ENCODE peak calls at places on chromosomes 4 and X, in nine cellular contexts. One of them, this sample, is unnamed.

GRCh38 chr4:14335872-14336271 is 666.4 kb upstream of the CPEB2 start:
- DNase-seq in CD8-positive, alpha-beta T cell: no peak
- DNase-seq in tibial artery: no peak
- DNase-seq in fibroblast of lung: no peak
- DNase-seq in left ventricle myocardium inferior: no peak
- DNase-seq in GM23338: no peak
- DNase-seq in right lobe of liver: no peak
- DNase-seq in ascending aorta: no peak
- DNase-seq in cardiac muscle cell: no peak
- DNase-seq in this sample: no peak

GRCh38 chr4:25022741-25023140 is 8.0 kb downstream of the LGI2 start:
- DNase-seq in CD8-positive, alpha-beta T cell: no peak
- DNase-seq in tibial artery: no peak
- DNase-seq in fibroblast of lung: no peak
- DNase-seq in left ventricle myocardium inferior: no peak
- DNase-seq in GM23338: no peak
- DNase-seq in right lobe of liver: no peak
- DNase-seq in ascending aorta: no peak
- DNase-seq in cardiac muscle cell: no peak
- DNase-seq in this sample: no peak

GRCh38 chr4:167555338-167556022 is 321.2 kb upstream of the SPOCK3 start:
- DNase-seq in CD8-positive, alpha-beta T cell: no peak
- DNase-seq in tibial artery: no peak
- DNase-seq in fibroblast of lung: no peak
- DNase-seq in left ventricle myocardium inferior: no peak
- DNase-seq in GM23338: no peak
- DNase-seq in right lobe of liver: no peak
- DNase-seq in ascending aorta: no peak
- DNase-seq in cardiac muscle cell: no peak
- DNase-seq in this sample: no peak

GRCh38 chrX:133045986-133046385 is 50.9 kb downstream of the USP26 start:
- DNase-seq in CD8-positive, alpha-beta T cell: no peak
- DNase-seq in tibial artery: no peak
- DNase-seq in fibroblast of lung: peak
- DNase-seq in left ventricle myocardium inferior: no peak
- DNase-seq in GM23338: peak
- DNase-seq in right lobe of liver: no peak
- DNase-seq in ascending aorta: no peak
- DNase-seq in cardiac muscle cell: peak
- DNase-seq in this sample: no peak

GRCh38 chrX:100658936-100659335 is 14.9 kb downstream of the SRPX2 start:
- DNase-seq in CD8-positive, alpha-beta T cell: no peak
- DNase-seq in tibial artery: no peak
- DNase-seq in fibroblast of lung: peak
- DNase-seq in left ventricle myocardium inferior: no peak
- DNase-seq in GM23338: no peak
- DNase-seq in right lobe of liver: no peak
- DNase-seq in ascending aorta: no peak
- DNase-seq in cardiac muscle cell: no peak
- DNase-seq in this sample: no peak

GRCh38 chrX:78517124-78517523 is 142.0 kb downstream of the RTL3 start:
- DNase-seq in CD8-positive, alpha-beta T cell: peak
- DNase-seq in tibial artery: no peak
- DNase-seq in fibroblast of lung: no peak
- DNase-seq in left ventricle myocardium inferior: no peak
- DNase-seq in GM23338: no peak
- DNase-seq in right lobe of liver: no peak
- DNase-seq in ascending aorta: no peak
- DNase-seq in cardiac muscle cell: no peak
- DNase-seq in this sample: no peak

GRCh38 chr4:67570537-67570936 is 12.0 kb downstream of the STAP1 start:
- DNase-seq in CD8-positive, alpha-beta T cell: no peak
- DNase-seq in tibial artery: no peak
- DNase-seq in fibroblast of lung: no peak
- DNase-seq in left ventricle myocardium inferior: no peak
- DNase-seq in GM23338: no peak
- DNase-seq in right lobe of liver: no peak
- DNase-seq in ascending aorta: no peak
- DNase-seq in cardiac muscle cell: no peak
- DNase-seq in this sample: no peak

GRCh38 chr4:109548655-109549054 is 11.4 kb upstream of the MCUB start:
- DNase-seq in CD8-positive, alpha-beta T cell: no peak
- DNase-seq in tibial artery: peak
- DNase-seq in fibroblast of lung: peak
- DNase-seq in left ventricle myocardium inferior: no peak
- DNase-seq in GM23338: no peak
- DNase-seq in right lobe of liver: no peak
- DNase-seq in ascending aorta: no peak
- DNase-seq in cardiac muscle cell: no peak
- DNase-seq in this sample: no peak

GRCh38 chr4:105158837-105159236 is 12.2 kb downstream of the TET2 start:
- DNase-seq in CD8-positive, alpha-beta T cell: no peak
- DNase-seq in tibial artery: peak
- DNase-seq in fibroblast of lung: peak
- DNase-seq in left ventricle myocardium inferior: no peak
- DNase-seq in GM23338: peak
- DNase-seq in right lobe of liver: peak
- DNase-seq in ascending aorta: no peak
- DNase-seq in cardiac muscle cell: no peak
- DNase-seq in this sample: peak

GRCh38 chrX:119784747-119785446 is 6.5 kb downstream of the RPL39 start:
- DNase-seq in CD8-positive, alpha-beta T cell: peak
- DNase-seq in tibial artery: no peak
- DNase-seq in fibroblast of lung: peak
- DNase-seq in left ventricle myocardium inferior: no peak
- DNase-seq in GM23338: peak
- DNase-seq in right lobe of liver: no peak
- DNase-seq in ascending aorta: no peak
- DNase-seq in cardiac muscle cell: no peak
- DNase-seq in this sample: peak

GRCh38 chrX:74234829-74235228 is 69.2 kb upstream of the ZCCHC13 start:
- DNase-seq in CD8-positive, alpha-beta T cell: no peak
- DNase-seq in tibial artery: no peak
- DNase-seq in fibroblast of lung: no peak
- DNase-seq in left ventricle myocardium inferior: no peak
- DNase-seq in GM23338: no peak
- DNase-seq in right lobe of liver: no peak
- DNase-seq in ascending aorta: no peak
- DNase-seq in cardiac muscle cell: no peak
- DNase-seq in this sample: no peak

GRCh38 chr4:8050555-8051206 is 107.9 kb downstream of the ABLIM2 start:
- DNase-seq in CD8-positive, alpha-beta T cell: no peak
- DNase-seq in tibial artery: peak
- DNase-seq in fibroblast of lung: peak
- DNase-seq in left ventricle myocardium inferior: peak
- DNase-seq in GM23338: peak
- DNase-seq in right lobe of liver: peak
- DNase-seq in ascending aorta: no peak
- DNase-seq in cardiac muscle cell: peak
- DNase-seq in this sample: peak

GRCh38 chrX:119694601-119695534 is 1.9 kb upstream of the SEPTIN6 start:
- DNase-seq in CD8-positive, alpha-beta T cell: no peak
- DNase-seq in tibial artery: no peak
- DNase-seq in fibroblast of lung: no peak
- DNase-seq in left ventricle myocardium inferior: no peak
- DNase-seq in GM23338: peak
- DNase-seq in right lobe of liver: no peak
- DNase-seq in ascending aorta: no peak
- DNase-seq in cardiac muscle cell: no peak
- DNase-seq in this sample: no peak

GRCh38 chr4:87442889-87443288 is 20.5 kb downstream of the NUDT9 start:
- DNase-seq in CD8-positive, alpha-beta T cell: no peak
- DNase-seq in tibial artery: no peak
- DNase-seq in fibroblast of lung: no peak
- DNase-seq in left ventricle myocardium inferior: no peak
- DNase-seq in GM23338: no peak
- DNase-seq in right lobe of liver: no peak
- DNase-seq in ascending aorta: no peak
- DNase-seq in cardiac muscle cell: no peak
- DNase-seq in this sample: no peak

GRCh38 chr4:154125340-154125739 is 336.5 kb upstream of the SFRP2 start:
- DNase-seq in CD8-positive, alpha-beta T cell: no peak
- DNase-seq in tibial artery: no peak
- DNase-seq in fibroblast of lung: no peak
- DNase-seq in left ventricle myocardium inferior: no peak
- DNase-seq in GM23338: no peak
- DNase-seq in right lobe of liver: no peak
- DNase-seq in ascending aorta: no peak
- DNase-seq in cardiac muscle cell: no peak
- DNase-seq in this sample: no peak

GRCh38 chrX:44344687-44345086 is 1.2 kb upstream of the EFHC2 start:
- DNase-seq in CD8-positive, alpha-beta T cell: no peak
- DNase-seq in tibial artery: no peak
- DNase-seq in fibroblast of lung: no peak
- DNase-seq in left ventricle myocardium inferior: no peak
- DNase-seq in GM23338: no peak
- DNase-seq in right lobe of liver: no peak
- DNase-seq in ascending aorta: no peak
- DNase-seq in cardiac muscle cell: no peak
- DNase-seq in this sample: no peak

GRCh38 chr4:88382621-88383020 is 4.0 kb downstream of the HERC6 start:
- DNase-seq in CD8-positive, alpha-beta T cell: peak
- DNase-seq in tibial artery: no peak
- DNase-seq in fibroblast of lung: no peak
- DNase-seq in left ventricle myocardium inferior: no peak
- DNase-seq in GM23338: no peak
- DNase-seq in right lobe of liver: no peak
- DNase-seq in ascending aorta: no peak
- DNase-seq in cardiac muscle cell: no peak
- DNase-seq in this sample: no peak

GRCh38 chrX:110965409-110965808 is 130.6 kb upstream of the PAK3 start:
- DNase-seq in CD8-positive, alpha-beta T cell: no peak
- DNase-seq in tibial artery: no peak
- DNase-seq in fibroblast of lung: no peak
- DNase-seq in left ventricle myocardium inferior: no peak
- DNase-seq in GM23338: no peak
- DNase-seq in right lobe of liver: no peak
- DNase-seq in ascending aorta: no peak
- DNase-seq in cardiac muscle cell: no peak
- DNase-seq in this sample: no peak

GRCh38 chrX:16445166-16445752 is 204.7 kb upstream of the S100G start:
- DNase-seq in CD8-positive, alpha-beta T cell: peak
- DNase-seq in tibial artery: no peak
- DNase-seq in fibroblast of lung: peak
- DNase-seq in left ventricle myocardium inferior: no peak
- DNase-seq in GM23338: peak
- DNase-seq in right lobe of liver: no peak
- DNase-seq in ascending aorta: no peak
- DNase-seq in cardiac muscle cell: peak
- DNase-seq in this sample: no peak

GRCh38 chr4:8916251-8916913 is 44.7 kb upstream of the HMX1 start:
- DNase-seq in CD8-positive, alpha-beta T cell: no peak
- DNase-seq in tibial artery: peak
- DNase-seq in fibroblast of lung: no peak
- DNase-seq in left ventricle myocardium inferior: no peak
- DNase-seq in GM23338: no peak
- DNase-seq in right lobe of liver: peak
- DNase-seq in ascending aorta: no peak
- DNase-seq in cardiac muscle cell: no peak
- DNase-seq in this sample: no peak

DNA sequence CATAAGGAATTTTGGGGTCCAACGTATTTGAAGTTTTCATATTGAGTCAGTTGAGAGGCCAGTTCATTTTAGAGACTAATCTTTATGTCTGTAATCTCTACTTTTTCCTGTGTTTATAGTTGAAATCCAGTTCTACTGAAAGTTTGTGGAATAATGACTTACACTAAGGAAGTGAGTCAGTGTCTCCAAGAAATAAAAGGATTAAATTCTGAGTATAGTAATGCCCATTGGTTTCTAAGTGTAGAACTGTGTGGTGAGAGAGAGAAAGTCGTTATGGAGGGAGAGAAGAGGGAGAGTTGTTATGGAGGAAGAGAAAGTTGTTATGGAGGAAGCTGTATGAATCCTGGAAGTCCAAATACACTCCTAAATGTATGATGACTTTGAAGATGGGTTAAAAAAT is 264.6 kb upstream of the HAND2 start:
- DNase-seq in CD8-positive, alpha-beta T cell: no peak
- DNase-seq in tibial artery: no peak
- DNase-seq in fibroblast of lung: peak
- DNase-seq in left ventricle myocardium inferior: no peak
- DNase-seq in GM23338: no peak
- DNase-seq in right lobe of liver: no peak
- DNase-seq in ascending aorta: no peak
- DNase-seq in cardiac muscle cell: no peak
- DNase-seq in this sample: no peak
- H3K4me3 ChIP-seq in CD8-positive, alpha-beta T cell: no peak
- H3K4me3 ChIP-seq in tibial artery: no peak
- H3K4me3 ChIP-seq in fibroblast of lung: no peak
- H3K4me3 ChIP-seq in left ventricle myocardium inferior: no peak
- H3K4me3 ChIP-seq in GM23338: no peak
- H3K4me3 ChIP-seq in right lobe of liver: no peak
- H3K4me3 ChIP-seq in ascending aorta: no peak
- H3K4me3 ChIP-seq in cardiac muscle cell: no peak
- H3K4me3 ChIP-seq in this sample: no peak

GRCh38 chr4:41418444-41418843 is 119.5 kb upstream of the LIMCH1 start:
- DNase-seq in CD8-positive, alpha-beta T cell: no peak
- DNase-seq in tibial artery: peak
- DNase-seq in fibroblast of lung: peak
- DNase-seq in left ventricle myocardium inferior: peak
- DNase-seq in GM23338: peak
- DNase-seq in right lobe of liver: no peak
- DNase-seq in ascending aorta: peak
- DNase-seq in cardiac muscle cell: peak
- DNase-seq in this sample: no peak
- H3K27ac ChIP-seq in CD8-positive, alpha-beta T cell: no peak
- H3K27ac ChIP-seq in tibial artery: peak
- H3K27ac ChIP-seq in fibroblast of lung: no peak
- H3K27ac ChIP-seq in left ventricle myocardium inferior: peak
- H3K27ac ChIP-seq in GM23338: no peak
- H3K27ac ChIP-seq in right lobe of liver: no peak
- H3K27ac ChIP-seq in ascending aorta: peak
- H3K27ac ChIP-seq in cardiac muscle cell: no peak
- H3K27ac ChIP-seq in this sample: peak

DNA sequence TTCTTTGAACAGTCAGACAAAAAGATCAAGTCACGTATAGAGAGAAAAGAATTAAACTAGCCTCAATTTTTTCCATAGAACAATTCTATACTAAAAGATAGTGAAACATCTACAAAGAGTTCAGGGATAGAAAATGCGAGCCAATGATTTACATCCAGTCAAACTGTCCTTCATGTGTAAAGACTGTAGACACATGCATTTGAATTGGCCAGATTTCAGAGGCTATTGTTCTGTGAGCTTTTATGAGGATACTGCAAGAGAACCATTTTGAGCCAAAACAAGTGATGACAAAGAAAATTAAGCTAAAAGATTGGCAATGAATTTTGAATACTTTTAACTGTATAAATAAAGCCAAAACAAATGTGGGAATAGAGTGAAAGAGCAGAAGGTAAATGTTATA is 1230.3 kb downstream of the RPA4 start:
- DNase-seq in CD8-positive, alpha-beta T cell: no peak
- DNase-seq in tibial artery: no peak
- DNase-seq in fibroblast of lung: no peak
- DNase-seq in left ventricle myocardium inferior: no peak
- DNase-seq in GM23338: no peak
- DNase-seq in right lobe of liver: no peak
- DNase-seq in ascending aorta: no peak
- DNase-seq in cardiac muscle cell: no peak
- DNase-seq in this sample: no peak
- H3K4me3 ChIP-seq in CD8-positive, alpha-beta T cell: no peak
- H3K4me3 ChIP-seq in tibial artery: no peak
- H3K4me3 ChIP-seq in fibroblast of lung: no peak
- H3K4me3 ChIP-seq in left ventricle myocardium inferior: no peak
- H3K4me3 ChIP-seq in GM23338: no peak
- H3K4me3 ChIP-seq in right lobe of liver: no peak
- H3K4me3 ChIP-seq in ascending aorta: no peak
- H3K4me3 ChIP-seq in cardiac muscle cell: no peak
- H3K4me3 ChIP-seq in this sample: no peak

GRCh38 chrX:9604111-9604907 is 139.5 kb downstream of the TBL1X start:
- DNase-seq in CD8-positive, alpha-beta T cell: no peak
- DNase-seq in tibial artery: peak
- DNase-seq in fibroblast of lung: no peak
- DNase-seq in left ventricle myocardium inferior: peak
- DNase-seq in GM23338: no peak
- DNase-seq in right lobe of liver: peak
- DNase-seq in ascending aorta: no peak
- DNase-seq in cardiac muscle cell: no peak
- DNase-seq in this sample: no peak
- H3K27ac ChIP-seq in CD8-positive, alpha-beta T cell: no peak
- H3K27ac ChIP-seq in tibial artery: peak
- H3K27ac ChIP-seq in fibroblast of lung: peak
- H3K27ac ChIP-seq in left ventricle myocardium inferior: no peak
- H3K27ac ChIP-seq in GM23338: no peak
- H3K27ac ChIP-seq in right lobe of liver: no peak
- H3K27ac ChIP-seq in ascending aorta: peak
- H3K27ac ChIP-seq in cardiac muscle cell: no peak
- H3K27ac ChIP-seq in this sample: no peak

This sample was measured in upper lobe of right lung.